ENCODE peak calls at places on chromosomes 1 and 21, in ten cellular contexts. X is GM20000; Q is SHP77 treated with DMSO at 0.1 percent for 48 hours; K is activated naive CD4-positive, alpha-beta T cell treated with anti-CD3 and anti-CD28 coated beads, Interleukin-2, amount 50 U/mL, for 16 hours; Z is HT1080; U is heart left ventricle; C is NB4; O is activated T-cell treated with anti-CD3 and anti-CD28 coated beads for 1 hour; L is substantia nigra; S is activated T-helper 9 cell treated with anti-CD3 and anti-CD28 coated beads, Interleukin-2, amount 50 U/mL, for 16 hours. G is an unnamed sample.

GRCh38 chr1:180542530-180543171 is 16.1 kb upstream of the OVAAL start:
- DNase-seq in X (no peak), Q (no peak), K (no peak), Z (no peak), U (no peak), C (no peak), O (no peak), L (no peak), S (no peak), G (no peak)

GRCh38 chr1:245019904-245020486 is 134.8 kb upstream of the KIF26B start:
- DNase-seq in X (no peak), Q (no peak), K (no peak), Z (no peak), U (no peak), C (peak), O (no peak), L (no peak), S (no peak), G (no peak)

GRCh38 chr1:178537445-178538090 is 24.7 kb downstream of the TEX35 start:
- DNase-seq in X (no peak), Q (no peak), K (no peak), Z (no peak), U (no peak), C (no peak), O (no peak), L (no peak), S (no peak), G (no peak)

GRCh38 chr1:150162862-150163706 is 13.4 kb downstream of the PLEKHO1 start:
- DNase-seq in X (peak), Q (peak), K (peak), Z (peak), U (peak), C (peak), O (no peak), L (peak), S (no peak), G (peak)

GRCh38 chr1:31795801-31796621 is 19.8 kb downstream of the SPOCD1 start:
- DNase-seq in X (no peak), Q (peak), K (no peak), Z (peak), U (peak), C (no peak), O (no peak), L (no peak), S (no peak), G (no peak)

GRCh38 chr1:223846668-223847007 is 891 bp upstream of the TP53BP2 start:
- DNase-seq in X (peak), Q (peak), K (no peak), Z (no peak), U (no peak), C (peak), O (no peak), L (peak), S (no peak), G (no peak)

GRCh38 chr1:226618380-226618779 is 69.8 kb downstream of the STUM start:
- DNase-seq in X (no peak), Q (no peak), K (no peak), Z (no peak), U (no peak), C (no peak), O (no peak), L (no peak), S (no peak), G (no peak)

GRCh38 chr1:235923466-235924008 is 56.8 kb upstream of the LYST start:
- DNase-seq in X (peak), Q (no peak), K (no peak), Z (no peak), U (no peak), C (no peak), O (no peak), L (no peak), S (no peak), G (no peak)

GRCh38 chr1:11943619-11944018 is 9.1 kb downstream of the PLOD1 start:
- DNase-seq in X (no peak), Q (no peak), K (no peak), Z (no peak), U (no peak), C (no peak), O (no peak), L (no peak), S (no peak), G (no peak)

GRCh38 chr1:46081620-46082019 is 50.8 kb downstream of the PIK3R3 start:
- DNase-seq in X (no peak), Q (no peak), K (no peak), Z (no peak), U (no peak), C (no peak), O (no peak), L (no peak), S (no peak), G (no peak)

GRCh38 chr1:100430368-100430767 is 78.1 kb downstream of the CDC14A start:
- DNase-seq in X (no peak), Q (no peak), K (no peak), Z (no peak), U (no peak), C (no peak), O (no peak), L (no peak), S (no peak), G (no peak)

GRCh38 chr21:36756527-36756926 is 57.6 kb downstream of the SIM2 start:
- DNase-seq in X (no peak), Q (no peak), K (no peak), Z (no peak), U (no peak), C (no peak), O (no peak), L (no peak), S (no peak), G (no peak)

GRCh38 chr1:43990271-43991199 is 864 bp upstream of the CCDC24 start:
- DNase-seq in X (peak), Q (no peak), K (no peak), Z (no peak), U (no peak), C (no peak), O (no peak), L (no peak), S (no peak), G (no peak)

GRCh38 chr1:202319381-202320080 is 22.2 kb downstream of the UBE2T start:
- DNase-seq in X (no peak), Q (no peak), K (no peak), Z (no peak), U (no peak), C (no peak), O (no peak), L (no peak), S (no peak), G (no peak)

GRCh38 chr21:34994646-34995631 is 54.2 kb downstream of the RUNX1 start:
- DNase-seq in X (no peak), Q (no peak), K (no peak), Z (no peak), U (no peak), C (peak), O (no peak), L (no peak), S (no peak), G (no peak)

GRCh38 chr1:157966034-157966671 is 27.3 kb upstream of the KIRREL1 start:
- DNase-seq in X (no peak), Q (no peak), K (no peak), Z (no peak), U (no peak), C (no peak), O (no peak), L (no peak), S (no peak), G (no peak)

GRCh38 chr21:42531771-42532170 is 18.1 kb downstream of the SLC37A1 start:
- DNase-seq in X (no peak), Q (no peak), K (no peak), Z (no peak), U (no peak), C (no peak), O (no peak), L (no peak), S (no peak), G (no peak)

G was measured in GM12864.